ENCODE peak calls at places on chromosomes 6 and 20, in seven cellular contexts. P is fibroblast of pulmonary artery, C is tibial artery, U is stomach, M is heart left ventricle, G is HCT116, O is AG04450. J is an unnamed sample.

GRCh38 chr6:14927398-14927797 is 318.5 kb upstream of the JARID2 start:
- DNase-seq in C (no peak), G (no peak), P (no peak), M (no peak), O (no peak), U (peak; percentile 45), J (no peak)

GRCh38 chr20:46129955-46130481 is 11.9 kb downstream of the CD40 start:
- DNase-seq in P (no peak), G (no peak), M (no peak), C (no peak), O (no peak), U (no peak), J (no peak)

GRCh38 chr6:35804996-35805736 is at the start of gene LHFPL5:
- DNase-seq in C (no peak), P (peak; percentile 25), O (no peak), U (peak; percentile 49), G (no peak), M (peak; percentile 22), J (peak; percentile 80)

GRCh38 chr6:15266423-15266996 is 20.6 kb downstream of the JARID2 start:
- DNase-seq in P (no peak), O (no peak), M (peak; percentile 45), G (no peak), C (no peak), U (no peak), J (no peak)

GRCh38 chr20:41618807-41619294 is 674 bp upstream of the CHD6 start:
- DNase-seq in O (no peak), P (no peak), M (no peak), U (peak; percentile 40), C (no peak), G (no peak), J (no peak)

GRCh38 chr6:87837876-87838275 is 135.8 kb upstream of the AKIRIN2 start:
- DNase-seq in U (no peak), M (no peak), G (no peak), O (no peak), P (no peak), C (no peak), J (no peak)

GRCh38 chr20:1467355-1468116 is 887 bp upstream of the NSFL1C start:
- DNase-seq in C (peak; percentile 41), U (peak; percentile 69), O (no peak), M (no peak), P (no peak), G (no peak), J (peak; percentile 4)

GRCh38 chr20:60255426-60255825 is 297.2 kb downstream of the CDH26 start:
- DNase-seq in C (no peak), G (no peak), O (no peak), M (no peak), P (no peak), U (no peak), J (no peak)

GRCh38 chr6:125918681-125919566 is 37.6 kb upstream of the HINT3 start:
- DNase-seq in C (peak; percentile 46), G (no peak), P (peak; percentile 97), M (peak; percentile 23), U (peak; percentile 52), O (peak; percentile 46), J (no peak)

GRCh38 chr6:4281341-4282293 is 146.2 kb upstream of the ECI2 start:
- DNase-seq in M (peak; percentile 29), P (peak; percentile 31), C (no peak), U (peak; percentile 56), G (no peak), O (no peak), J (no peak)

GRCh38 chr6:82711105-82711829 is 347.6 kb downstream of the TPBG start:
- DNase-seq in C (no peak), P (no peak), O (no peak), G (no peak), U (no peak), M (no peak), J (no peak)

GRCh38 chr20:5397418-5397817 is 80.7 kb upstream of the PROKR2 start:
- DNase-seq in O (no peak), G (peak; percentile 68), P (no peak), C (no peak), U (no peak), M (no peak), J (no peak)

GRCh38 chr6:160998217-160998616 is 6.6 kb downstream of the MAP3K4 start:
- DNase-seq in O (no peak), G (no peak), M (no peak), P (no peak), U (no peak), C (no peak), J (no peak)

GRCh38 chr6:12071064-12071615 is 59.0 kb downstream of the HIVEP1 start:
- DNase-seq in M (no peak), P (no peak), C (no peak), U (no peak), G (no peak), O (no peak), J (no peak)

GRCh38 chr20:58418949-58419748 is 30.1 kb downstream of the VAPB start:
- DNase-seq in O (no peak), U (no peak), G (no peak), M (no peak), P (no peak), C (no peak), J (no peak)

GRCh38 chr20:33646191-33646590 is 15.9 kb upstream of the C20orf144 start:
- DNase-seq in C (no peak), M (no peak), O (no peak), G (no peak), P (no peak), U (no peak), J (no peak)

GRCh38 chr6:113450061-113450465 is 407.1 kb upstream of the MARCKS start:
- DNase-seq in G (no peak), C (no peak), M (no peak), U (no peak), O (no peak), P (peak; percentile 31), J (no peak)

GRCh38 chr20:20018366-20018765 is 1.2 kb downstream of the NAA20 start:
- DNase-seq in O (no peak), C (no peak), M (no peak), P (no peak), G (no peak), U (no peak), J (no peak)

GRCh38 chr6:14638932-14639875 is 521.6 kb downstream of the CD83 start:
- DNase-seq in C (no peak), M (peak; percentile 77), O (no peak), P (peak; percentile 41), G (no peak), U (no peak), J (no peak)

GRCh38 chr6:138105880-138106664 is 1.1 kb downstream of the PERP start:
- DNase-seq in U (no peak), O (no peak), P (no peak), M (no peak), C (no peak), G (no peak), J (no peak)

GRCh38 chr20:64176548-64177419 is 12.5 kb downstream of the MYT1 start:
- DNase-seq in O (no peak), U (no peak), C (no peak), M (no peak), G (no peak), P (no peak), J (no peak)

GRCh38 chr20:33281550-33282146 is 1.4 kb upstream of the BPIFB1 start:
- DNase-seq in G (no peak), C (no peak), P (no peak), U (no peak), M (no peak), O (no peak), J (no peak)

GRCh38 chr6:22153384-22154158 is 143.3 kb downstream of the PRL start:
- DNase-seq in C (no peak), M (no peak), U (no peak), G (no peak), O (peak; percentile 8), P (no peak), J (no peak)

GRCh38 chr6:41547799-41548097 is 1.6 kb downstream of the FOXP4 start:
- DNase-seq in P (no peak), M (no peak), G (no peak), C (no peak), U (no peak), O (no peak), J (no peak)

GRCh38 chr6:37807656-37808055 is 11.9 kb upstream of the ZFAND3 start:
- DNase-seq in O (no peak), G (no peak), C (no peak), U (no peak), P (no peak), M (no peak), J (peak; percentile 72)
- TF ChIP-seq CTCF in O (peak; percentile 42), G (no peak), C (no peak), U (no peak), P (peak; percentile 9), M (no peak), J (peak; percentile 39)

DNA sequence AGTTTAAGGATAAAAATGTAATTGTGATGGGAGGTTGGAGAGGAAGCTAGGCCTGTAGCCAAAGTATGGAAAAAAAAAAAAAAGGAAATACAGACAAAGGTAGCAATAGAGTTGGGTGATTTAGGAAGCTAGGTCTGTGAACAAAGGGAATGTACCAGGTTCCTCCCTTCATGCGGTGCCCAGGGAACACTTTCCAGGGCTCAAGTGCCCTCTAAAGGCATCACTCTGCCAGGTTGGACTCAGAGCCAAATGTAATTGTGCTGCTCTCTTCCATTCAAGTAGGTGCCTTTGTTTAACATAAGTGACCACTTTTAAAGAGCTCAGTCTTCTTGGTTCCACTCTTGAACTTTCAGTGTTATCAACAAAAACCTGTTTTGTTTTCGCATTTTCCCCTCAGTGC is 159.7 kb upstream of the AHI1 start:
- DNase-seq in G (no peak), C (no peak), U (no peak), M (no peak), P (no peak), O (no peak), J (no peak)
- TF ChIP-seq CTCF in G (no peak), C (no peak), U (no peak), M (no peak), P (no peak), O (no peak), J (no peak)

DNA sequence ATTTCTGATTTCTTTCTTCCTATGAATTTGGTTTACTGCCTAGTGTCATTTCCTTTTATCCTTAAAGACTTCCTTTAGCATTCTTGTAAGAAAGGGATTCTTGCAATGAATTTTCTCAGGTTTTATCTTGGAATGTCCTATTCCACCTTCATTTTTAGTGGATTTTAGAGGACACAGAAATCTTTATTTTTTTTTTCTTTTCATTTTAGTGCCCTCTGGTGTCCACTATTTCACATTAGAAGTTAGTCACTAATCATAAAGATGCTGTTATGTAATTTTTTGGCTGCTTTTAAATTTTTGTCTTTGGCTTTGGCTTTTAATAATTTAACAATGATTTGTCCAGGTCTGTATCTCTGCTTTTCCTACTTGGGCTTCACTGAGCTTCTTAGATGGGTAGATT is 28.1 kb downstream of the LMBRD1 start:
- DNase-seq in O (no peak), C (no peak), M (no peak), G (no peak), P (peak; percentile 23), U (no peak), J (no peak)
- TF ChIP-seq CTCF in O (peak; percentile 43), C (no peak), M (no peak), G (no peak), P (peak; percentile 39), U (no peak), J (peak; percentile 24)

GRCh38 chr6:131262060-131262459 is 126.8 kb downstream of the AKAP7 start:
- DNase-seq in O (no peak), P (no peak), M (no peak), G (peak; percentile 3), U (no peak), C (no peak), J (no peak)
- TF ChIP-seq CTCF in O (peak; percentile 17), P (peak; percentile 4), M (no peak), G (peak; percentile 31), U (no peak), C (no peak), J (peak; percentile 5)

J was measured in BE2C.